ENCODE peak calls at places on chromosomes 7 and 10, in five cellular contexts. B, E, F, C and M are unnamed samples. For H3K4me1 and H3K36me3, the result is how much of the 10 kb centered on the place peaks cover.

GRCh38 chr10:31508882-31509281 is 189.9 kb downstream of the ZEB1 start:
- DNase-seq in F (no peak), C (no peak), E (no peak), B (no peak), M (no peak)

GRCh38 chr7:105707381-105707780 is 126.1 kb upstream of the EFCAB10 start:
- DNase-seq in F (no peak), B (no peak), C (no peak), E (no peak), M (no peak)

GRCh38 chr7:92058899-92059298 is 75.4 kb downstream of the CYP51A1 start:
- DNase-seq in F (no peak), C (no peak), B (no peak), E (no peak), M (no peak)

GRCh38 chr10:94178475-94179251 is 184.1 kb downstream of the NOC3L start:
- DNase-seq in C (no peak), B (no peak), E (no peak), F (no peak), M (no peak)

GRCh38 chr7:24419070-24419469 is 135.1 kb downstream of the NPY start:
- DNase-seq in B (no peak), E (no peak), C (peak), F (no peak), M (no peak)

GRCh38 chr10:120336910-120337540 is 120.0 kb upstream of the PLPP4 start:
- DNase-seq in B (peak), C (peak), E (peak), F (peak), M (peak)

GRCh38 chr7:106604303-106604918 is 56.5 kb downstream of the CCDC71L start:
- DNase-seq in E (no peak), C (no peak), B (no peak), F (no peak), M (no peak)

GRCh38 chr7:65438593-65438992 is 64.9 kb downstream of the ZNF92 start:
- DNase-seq in B (no peak), F (no peak), E (no peak), C (no peak), M (no peak)

GRCh38 chr10:29621161-29621560 is 13.6 kb downstream of the SVIL start:
- DNase-seq in B (no peak), C (no peak), E (no peak), F (no peak), M (peak)

GRCh38 chr7:97752215-97752614 is 20.3 kb downstream of the TAC1 start:
- DNase-seq in F (no peak), E (no peak), C (no peak), B (no peak), M (no peak)

GRCh38 chr7:121447191-121447920 is 51.2 kb upstream of the FAM3C start:
- DNase-seq in E (no peak), B (no peak), F (no peak), C (no peak), M (peak)

GRCh38 chr10:90866050-90866598 is 5.7 kb upstream of the RPP30 start:
- DNase-seq in C (no peak), F (no peak), E (no peak), B (no peak), M (no peak)

GRCh38 chr10:454860-455259 is 234.6 kb downstream of the DIP2C start:
- DNase-seq in C (no peak), B (no peak), F (no peak), E (no peak), M (no peak)

GRCh38 chr10:71210031-71210871 is 2.1 kb upstream of the UNC5B start:
- DNase-seq in E (no peak), B (no peak), C (no peak), F (no peak), M (no peak)

GRCh38 chr7:28083159-28083997 is 97.2 kb downstream of the JAZF1 start:
- DNase-seq in C (no peak), E (no peak), F (no peak), B (no peak), M (no peak)

GRCh38 chr7:134902058-134902457 is 84.2 kb upstream of the AGBL3 start:
- DNase-seq in F (no peak), C (no peak), E (no peak), B (no peak), M (no peak)

GRCh38 chr7:135976312-135977019 is 693 bp downstream of the MTPN start:
- DNase-seq in F (no peak), B (peak), E (peak), C (peak), M (peak)

GRCh38 chr7:157022681-157023588 is 12.5 kb upstream of the MNX1 start:
- DNase-seq in E (peak), B (no peak), C (no peak), F (peak), M (no peak)

GRCh38 chr10:28179490-28180099 is 123.3 kb downstream of the MPP7 start:
- DNase-seq in E (no peak), F (no peak), C (peak), B (peak), M (peak)

GRCh38 chr10:74988055-74988773 is 123.2 kb upstream of the SAMD8 start:
- DNase-seq in B (no peak), E (no peak), C (no peak), F (no peak), M (no peak)

GRCh38 chr10:104333037-104333727 is 5.1 kb downstream of the ITPRIP start:
- DNase-seq in F (no peak), E (no peak), B (peak), C (peak), M (no peak)

GRCh38 chr7:22377690-22378089 is 20.7 kb upstream of the RAPGEF5 start:
- DNase-seq in F (no peak), B (no peak), E (no peak), C (no peak), M (no peak)

GRCh38 chr7:90825779-90826178 is 229.7 kb downstream of the CDK14 start:
- DNase-seq in E (no peak), B (no peak), F (no peak), C (no peak), M (no peak)

GRCh38 chr10:49645417-49646255 is 31.8 kb downstream of the CHAT start:
- DNase-seq in F (no peak), E (no peak), C (no peak), B (no peak), M (no peak)

GRCh38 chr7:38169862-38170261 is 8.2 kb upstream of the STARD3NL start:
- DNase-seq in F (no peak), B (no peak), C (no peak), E (no peak), M (peak)

GRCh38 chr7:36526720-36527548 is 137.3 kb downstream of the ANLN start:
- DNase-seq in E (no peak), B (no peak), F (no peak), C (no peak), M (no peak)

GRCh38 chr7:81111781-81112540 is 193.1 kb upstream of the SEMA3C start:
- DNase-seq in B (no peak), E (no peak), F (no peak), C (no peak), M (no peak)

GRCh38 chr10:117214401-117214800 is 17.1 kb downstream of the KCNK18 start:
- DNase-seq in B (no peak), C (no peak), E (no peak), F (no peak), M (no peak)

GRCh38 chr7:29145553-29146081 is 720 bp downstream of the CPVL start:
- DNase-seq in C (no peak), E (no peak), F (no peak), B (no peak), M (no peak)

DNA sequence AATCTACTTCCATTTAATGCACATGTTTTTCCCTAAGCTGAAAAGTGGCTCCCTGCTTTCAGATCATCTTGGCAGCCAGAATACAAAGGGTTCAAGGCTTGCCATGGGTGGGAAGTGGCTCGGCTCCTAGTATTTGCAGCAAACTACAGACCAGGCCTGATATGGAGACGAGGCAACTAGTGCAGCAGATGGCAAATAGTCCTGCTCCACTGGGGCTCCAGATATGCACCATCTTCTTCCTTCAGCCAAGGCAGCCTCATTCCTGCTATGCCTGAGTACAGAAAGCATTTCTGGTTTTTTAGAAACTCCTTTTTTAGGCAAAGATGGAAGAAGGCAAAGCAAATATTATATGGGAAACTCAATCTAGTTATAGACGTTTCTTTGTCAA is 23.9 kb downstream of the LRRC4 start:
- DNase-seq in F (no peak), E (no peak), B (no peak), C (no peak), M (no peak)
- H3K4me1 ChIP-seq in F (under half), E (under half), B (under half), C (under half), M (half or more)

DNA sequence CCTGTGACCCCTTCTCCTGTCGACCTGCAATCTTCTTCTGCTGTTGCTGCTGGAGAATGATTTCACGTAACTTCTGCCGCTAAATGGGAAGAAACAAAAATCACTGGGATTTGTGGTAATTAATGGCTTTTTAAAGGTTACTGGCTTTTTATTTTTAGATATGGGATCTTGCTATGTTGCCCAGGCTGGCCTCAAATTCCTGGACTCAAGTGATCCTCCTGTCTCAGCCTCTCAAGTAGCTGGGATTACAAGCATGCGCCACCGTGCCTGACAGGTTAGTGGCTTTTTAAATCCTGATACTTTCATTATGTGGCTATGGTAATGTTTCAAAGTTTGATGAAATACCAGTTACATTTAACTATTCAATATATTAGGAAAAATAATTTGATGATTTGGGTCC is 154.6 kb downstream of the GALNT11 start:
- DNase-seq in F (no peak), C (no peak), E (no peak), B (no peak), M (no peak)
- H3K36me3 ChIP-seq in F (half or more), C (half or more), E (half or more), B (under half), M (under half)

GRCh38 chr7:2804227-2804763 is 39.8 kb downstream of the GNA12 start:
- DNase-seq in E (peak), F (no peak), C (no peak), B (no peak), M (no peak)

GRCh38 chr7:2802504-2803341 is 41.4 kb downstream of the GNA12 start:
- DNase-seq in F (no peak), C (no peak), B (no peak), E (no peak), M (no peak)

GRCh38 chr7:2805213-2806003 is 38.7 kb downstream of the GNA12 start:
- DNase-seq in F (no peak), C (no peak), B (no peak), E (no peak), M (no peak)

GRCh38 chr7:2803342-2803692 is 40.8 kb downstream of the GNA12 start:
- DNase-seq in C (no peak), B (no peak), F (no peak), E (no peak), M (no peak)

DNA sequence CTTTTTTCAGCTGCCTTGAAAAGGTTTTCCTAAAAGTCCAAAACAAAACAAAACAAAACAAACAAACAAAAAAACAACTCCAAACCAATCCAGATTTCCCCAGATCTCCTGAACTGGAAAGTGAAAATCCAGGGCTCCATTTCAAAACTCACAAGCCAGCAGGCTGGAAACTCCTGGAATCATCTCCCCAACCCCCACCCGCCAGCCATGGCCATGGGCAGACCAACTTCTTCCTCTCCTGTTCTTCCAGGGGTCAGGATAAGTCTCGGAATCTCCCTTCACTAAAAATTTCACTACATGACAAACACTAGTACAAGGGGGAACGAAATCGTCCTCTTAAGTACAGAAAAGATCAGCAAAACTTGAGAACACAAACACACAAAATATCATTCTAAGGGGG is 40.4 kb downstream of the GNA12 start:
- DNase-seq in C (no peak), B (no peak), E (no peak), F (no peak), M (no peak)
- H3K4me1 ChIP-seq in C (under half), B (under half), E (under half), F (under half), M (under half)

DNA sequence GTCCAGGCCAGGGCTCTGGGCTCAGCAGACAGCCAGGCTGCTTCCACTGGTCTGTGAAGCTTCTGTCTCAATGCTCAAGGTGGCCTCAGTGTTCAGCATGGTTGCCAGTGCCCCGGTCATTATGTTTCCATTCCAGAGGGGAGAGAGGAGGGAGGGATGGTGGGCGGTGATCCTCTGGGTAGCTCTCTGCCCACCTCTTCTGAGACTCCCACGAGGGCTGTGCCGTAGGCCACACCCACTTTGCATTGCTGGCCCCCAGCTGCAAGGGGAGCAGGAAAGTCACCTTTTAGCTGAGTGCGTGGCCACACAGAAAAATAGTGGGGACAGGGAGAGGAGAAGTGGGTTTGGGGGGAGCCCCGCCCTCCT is 42.5 kb downstream of the FOXK1 start:
- DNase-seq in E (no peak), F (no peak), C (no peak), B (no peak), M (no peak)
- H3K36me3 ChIP-seq in E (under half), F (under half), C (under half), B (under half), M (under half)

DNA sequence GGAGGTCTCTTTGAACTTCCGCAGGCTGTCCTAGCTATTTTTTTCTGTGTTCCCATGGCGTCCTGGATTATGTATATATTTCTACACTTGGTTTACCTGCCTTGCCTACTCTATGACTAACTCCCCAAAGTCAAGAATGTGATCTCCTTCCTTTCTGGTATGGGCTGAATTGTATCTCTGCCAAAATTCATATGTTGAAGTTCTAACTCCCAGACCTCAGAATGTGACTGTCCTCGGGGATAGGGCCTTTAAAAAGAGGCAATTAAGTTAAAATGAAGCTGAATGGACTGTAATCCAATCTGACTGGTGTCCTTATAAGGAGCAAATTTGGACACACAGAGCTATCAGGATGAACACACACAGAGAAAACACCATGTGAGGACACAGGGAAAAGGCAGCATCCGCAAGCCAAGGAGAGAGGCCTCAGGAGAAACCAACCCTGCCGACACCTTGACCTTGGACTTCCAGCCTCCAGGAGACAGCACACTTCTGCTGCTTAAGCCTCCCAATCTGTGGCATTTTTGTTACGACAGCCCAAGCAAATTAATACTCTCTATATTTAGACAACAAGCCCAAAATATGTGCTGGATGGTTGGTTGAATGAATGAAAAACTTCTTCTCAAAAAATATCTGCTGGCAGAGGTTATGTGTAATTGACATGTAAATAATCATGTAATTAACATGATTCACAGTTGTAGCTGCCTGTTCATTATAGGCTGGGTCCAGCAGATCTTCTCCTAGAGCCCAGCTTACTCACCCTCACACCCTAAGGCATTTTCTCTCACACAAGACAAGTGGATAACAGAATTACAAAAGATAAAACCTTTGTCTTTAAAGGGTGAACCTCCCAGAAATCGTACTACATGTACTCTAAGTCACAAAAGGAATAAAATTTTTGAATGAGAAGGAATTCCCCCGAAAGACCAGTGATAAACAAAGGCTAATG is 123.7 kb downstream of the CUBN start:
- DNase-seq in B (no peak), C (no peak), F (no peak), E (no peak), M (no peak)
- H3K4me1 ChIP-seq in B (under half), C (under half), F (half or more), E (under half), M (under half)

GRCh38 chr7:1531263-1531978 is 919 bp downstream of the MAFK start:
- DNase-seq in E (peak), F (no peak), B (peak), C (peak), M (peak)
- H3K36me3 ChIP-seq in E (under half), F (under half), B (under half), C (under half), M (under half)

GRCh38 chr10:79468841-79469585 is 23.6 kb upstream of the ZCCHC24 start:
- DNase-seq in F (no peak), B (no peak), C (no peak), E (no peak), M (peak)

GRCh38 chr10:79470096-79470495 is 24.7 kb upstream of the ZCCHC24 start:
- DNase-seq in E (no peak), C (no peak), B (no peak), F (no peak), M (no peak)

GRCh38 chr10:79465341-79465740 is 19.9 kb upstream of the ZCCHC24 start:
- DNase-seq in C (no peak), F (no peak), B (no peak), E (no peak), M (no peak)

GRCh38 chr10:79471776-79472175 is 26.4 kb upstream of the ZCCHC24 start:
- DNase-seq in B (no peak), F (no peak), E (no peak), C (no peak), M (no peak)

GRCh38 chr10:79468015-79468560 is 22.7 kb upstream of the ZCCHC24 start:
- DNase-seq in E (no peak), F (no peak), C (no peak), B (no peak), M (peak)
- H3K4me1 ChIP-seq in E (under half), F (under half), C (under half), B (under half), M (under half)

GRCh38 chr7:5228066-5228465 is 38.0 kb downstream of the WIPI2 start:
- DNase-seq in B (no peak), C (no peak), E (no peak), F (peak), M (no peak)

GRCh38 chr7:5222861-5223411 is 32.9 kb downstream of the WIPI2 start:
- DNase-seq in E (no peak), F (peak), B (no peak), C (no peak), M (no peak)

GRCh38 chr7:5225616-5226290 is 35.7 kb downstream of the WIPI2 start:
- DNase-seq in F (no peak), E (no peak), B (no peak), C (no peak), M (no peak)

GRCh38 chr7:5226921-5227785 is 37.1 kb downstream of the WIPI2 start:
- DNase-seq in F (peak), E (no peak), B (no peak), C (no peak), M (no peak)

DNA sequence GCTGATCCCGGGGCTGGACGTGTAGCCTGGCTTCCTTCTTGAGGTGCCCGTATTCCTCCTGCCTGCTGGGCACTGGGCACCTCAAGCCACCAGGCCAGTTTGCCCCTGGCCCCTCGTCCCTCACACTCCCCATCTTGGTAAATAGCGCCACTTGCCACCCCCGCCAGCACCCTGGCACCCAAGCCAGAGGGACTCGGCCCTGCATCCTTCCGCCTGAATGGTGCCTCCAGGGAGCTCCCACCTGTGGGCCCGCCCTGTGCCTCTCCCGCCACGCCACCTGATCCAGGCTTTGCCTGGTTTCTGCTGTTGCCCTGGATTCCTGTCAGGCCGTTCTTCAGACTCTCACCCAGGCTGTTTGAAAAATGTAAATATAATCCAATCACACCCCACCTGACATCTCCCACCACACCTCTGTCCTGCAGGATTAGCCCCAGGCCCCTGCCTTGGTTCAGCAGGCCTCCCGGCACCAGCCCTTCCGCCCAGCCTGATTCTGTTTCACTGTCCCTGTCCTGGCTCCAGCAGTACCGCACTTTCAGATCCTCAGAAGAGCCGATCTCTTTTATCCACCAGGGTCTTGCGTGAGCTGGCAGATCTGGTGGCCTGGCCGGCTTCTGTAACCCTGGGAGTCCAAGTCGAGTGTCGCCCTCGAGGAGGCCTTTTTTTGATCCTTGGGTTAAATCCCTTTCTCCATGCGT is 33.8 kb downstream of the WIPI2 start:
- DNase-seq in E (no peak), F (peak), B (no peak), C (no peak), M (no peak)
- H3K36me3 ChIP-seq in E (half or more), F (half or more), B (under half), C (half or more), M (under half)